ENCODE peak calls at places on chromosomes 11 and 22, in four cellular contexts. One of them, this sample, is unnamed.

GRCh38 chr11:121086866-121087265 is 14.2 kb upstream of the TECTA start:
- DNase-seq in PC-3: peak
- DNase-seq in colonic mucosa: no peak
- DNase-seq in lower lobe of right lung: no peak
- DNase-seq in this sample: peak

GRCh38 chr11:3796796-3797328 is 492 bp downstream of the NUP98 start:
- DNase-seq in PC-3: no peak
- DNase-seq in lower lobe of right lung: no peak
- DNase-seq in colonic mucosa: no peak
- DNase-seq in this sample: peak

GRCh38 chr11:2896047-2896446 is 10.5 kb upstream of the CDKN1C start:
- DNase-seq in colonic mucosa: no peak
- DNase-seq in lower lobe of right lung: no peak
- DNase-seq in PC-3: no peak
- DNase-seq in this sample: no peak

GRCh38 chr22:37747090-37747714 is 50.4 kb downstream of the TRIOBP start:
- DNase-seq in colonic mucosa: peak
- DNase-seq in lower lobe of right lung: no peak
- DNase-seq in PC-3: peak
- DNase-seq in this sample: peak

GRCh38 chr11:74783241-74783871 is 34.7 kb downstream of the RNF169 start:
- DNase-seq in PC-3: peak
- DNase-seq in colonic mucosa: no peak
- DNase-seq in lower lobe of right lung: no peak
- DNase-seq in this sample: peak

GRCh38 chr22:29877620-29878019 is 5.4 kb upstream of the MTMR3 start:
- DNase-seq in lower lobe of right lung: no peak
- DNase-seq in PC-3: no peak
- DNase-seq in colonic mucosa: no peak
- DNase-seq in this sample: no peak

GRCh38 chr11:78465169-78465942 is 47.7 kb upstream of the GAB2 start:
- DNase-seq in colonic mucosa: no peak
- DNase-seq in lower lobe of right lung: no peak
- DNase-seq in PC-3: no peak
- DNase-seq in this sample: no peak

GRCh38 chr11:2378527-2379210 is 1.6 kb downstream of the CD81 start:
- DNase-seq in colonic mucosa: no peak
- DNase-seq in PC-3: no peak
- DNase-seq in lower lobe of right lung: peak
- DNase-seq in this sample: peak

GRCh38 chr11:66971483-66971882 is 3.6 kb upstream of the C11orf86 start:
- DNase-seq in lower lobe of right lung: no peak
- DNase-seq in PC-3: no peak
- DNase-seq in colonic mucosa: no peak
- DNase-seq in this sample: peak

GRCh38 chr22:50676661-50677492 is 4.3 kb downstream of the SHANK3 start:
- DNase-seq in colonic mucosa: no peak
- DNase-seq in lower lobe of right lung: no peak
- DNase-seq in PC-3: no peak
- DNase-seq in this sample: no peak

GRCh38 chr22:41752011-41752975 is 48.2 kb upstream of the CCDC134 start:
- DNase-seq in lower lobe of right lung: no peak
- DNase-seq in colonic mucosa: no peak
- DNase-seq in PC-3: peak
- DNase-seq in this sample: no peak

GRCh38 chr22:37544955-37545702 is 15.2 kb upstream of the CDC42EP1 start:
- DNase-seq in colonic mucosa: peak
- DNase-seq in PC-3: peak
- DNase-seq in lower lobe of right lung: peak
- DNase-seq in this sample: peak

GRCh38 chr11:32348502-32348901 is 86.8 kb downstream of the WT1 start:
- DNase-seq in PC-3: no peak
- DNase-seq in colonic mucosa: no peak
- DNase-seq in lower lobe of right lung: no peak
- DNase-seq in this sample: peak

GRCh38 chr11:120425527-120425926 is 86.0 kb upstream of the GRIK4 start:
- DNase-seq in colonic mucosa: no peak
- DNase-seq in lower lobe of right lung: no peak
- DNase-seq in PC-3: no peak
- DNase-seq in this sample: no peak

GRCh38 chr11:108931168-108931567 is 266.3 kb downstream of the DDX10 start:
- DNase-seq in colonic mucosa: no peak
- DNase-seq in PC-3: peak
- DNase-seq in lower lobe of right lung: no peak
- DNase-seq in this sample: no peak

GRCh38 chr11:71080239-71081097 is 171.9 kb downstream of the SHANK2 start:
- DNase-seq in colonic mucosa: peak
- DNase-seq in PC-3: peak
- DNase-seq in lower lobe of right lung: peak
- DNase-seq in this sample: peak

GRCh38 chr11:8292351-8292750 is 28.7 kb upstream of the LMO1 start:
- DNase-seq in lower lobe of right lung: no peak
- DNase-seq in PC-3: no peak
- DNase-seq in colonic mucosa: no peak
- DNase-seq in this sample: no peak

GRCh38 chr22:29621761-29622526 is 18.5 kb downstream of the NF2 start:
- DNase-seq in lower lobe of right lung: no peak
- DNase-seq in colonic mucosa: no peak
- DNase-seq in PC-3: peak
- DNase-seq in this sample: peak

GRCh38 chr22:41526802-41527799 is 17.2 kb downstream of the POLR3H start:
- DNase-seq in lower lobe of right lung: peak
- DNase-seq in colonic mucosa: peak
- DNase-seq in PC-3: peak
- DNase-seq in this sample: peak

GRCh38 chr11:106480581-106481185 is 403.2 kb downstream of the AASDHPPT start:
- DNase-seq in lower lobe of right lung: no peak
- DNase-seq in PC-3: no peak
- DNase-seq in colonic mucosa: no peak
- DNase-seq in this sample: no peak

GRCh38 chr11:71530602-71531001 is 3.5 kb downstream of the KRTAP5-7 start:
- DNase-seq in PC-3: no peak
- DNase-seq in colonic mucosa: no peak
- DNase-seq in lower lobe of right lung: no peak
- DNase-seq in this sample: no peak

GRCh38 chr11:123064268-123064657 is 2.3 kb upstream of the HSPA8 start:
- DNase-seq in lower lobe of right lung: no peak
- DNase-seq in colonic mucosa: no peak
- DNase-seq in PC-3: no peak
- DNase-seq in this sample: peak
- H3K4me3 ChIP-seq in lower lobe of right lung: peak
- H3K4me3 ChIP-seq in colonic mucosa: no peak
- H3K4me3 ChIP-seq in PC-3: peak
- H3K4me3 ChIP-seq in this sample: peak

GRCh38 chr11:44658451-44658850 is 68.3 kb upstream of the TSPAN18 start:
- DNase-seq in colonic mucosa: no peak
- DNase-seq in lower lobe of right lung: no peak
- DNase-seq in PC-3: peak
- DNase-seq in this sample: peak
- TF ChIP-seq CTCF in colonic mucosa: no peak
- TF ChIP-seq CTCF in lower lobe of right lung: peak
- TF ChIP-seq CTCF in PC-3: peak
- TF ChIP-seq CTCF in this sample: peak

GRCh38 chr11:28539239-28540025 is 431.2 kb downstream of the METTL15 start:
- DNase-seq in PC-3: peak
- DNase-seq in lower lobe of right lung: no peak
- DNase-seq in colonic mucosa: no peak
- DNase-seq in this sample: peak
- H3K4me3 ChIP-seq in PC-3: no peak
- H3K4me3 ChIP-seq in lower lobe of right lung: no peak
- H3K4me3 ChIP-seq in colonic mucosa: no peak
- H3K4me3 ChIP-seq in this sample: no peak

GRCh38 chr11:69704508-69705245 is 855 bp upstream of the FGF19 start:
- DNase-seq in lower lobe of right lung: no peak
- DNase-seq in colonic mucosa: no peak
- DNase-seq in PC-3: peak
- DNase-seq in this sample: no peak
- TF ChIP-seq CTCF in lower lobe of right lung: peak
- TF ChIP-seq CTCF in colonic mucosa: peak
- TF ChIP-seq CTCF in PC-3: peak
- TF ChIP-seq CTCF in this sample: peak

GRCh38 chr22:24426859-24427499 is 420 bp upstream of the ADORA2A start:
- DNase-seq in PC-3: no peak
- DNase-seq in colonic mucosa: no peak
- DNase-seq in lower lobe of right lung: no peak
- DNase-seq in this sample: no peak
- H3K4me3 ChIP-seq in PC-3: no peak
- H3K4me3 ChIP-seq in colonic mucosa: peak
- H3K4me3 ChIP-seq in lower lobe of right lung: peak
- H3K4me3 ChIP-seq in this sample: no peak

This sample was measured in fibroblast of villous mesenchyme.